ENCODE peak calls at places on chromosomes 3 and 15, in nine cellular contexts. Y is transverse colon; W is SK-N-SH; K is heart left ventricle; V is left lung; E is A549; T is cardiac muscle cell; M is body of pancreas; A is CD8-positive, alpha-beta T cell. P is an unnamed sample. For H3K4me1, the result is how much of the 10 kb centered on the place peaks cover.

GRCh38 chr3:178982138-178982537 is 89.5 kb downstream of the ZMAT3 start:
- DNase-seq in K (no peak), E (no peak), Y (no peak), M (no peak), W (no peak), V (no peak), A (no peak), T (no peak), P (no peak)

GRCh38 chr15:85587707-85588441 is 206.9 kb downstream of the KLHL25 start:
- DNase-seq in E (no peak), A (no peak), W (no peak), T (no peak), K (no peak), M (no peak), Y (no peak), V (no peak), P (no peak)

GRCh38 chr15:67048281-67049279 is 16.8 kb upstream of the SMAD3 start:
- DNase-seq in V (peak), W (no peak), T (no peak), Y (peak), M (peak), A (no peak), E (peak), K (peak), P (peak)

GRCh38 chr15:21261396-21261964 is 178.8 kb downstream of the POTEB3 start:
- DNase-seq in V (no peak), A (no peak), E (no peak), K (no peak), W (no peak), T (no peak), M (no peak), Y (no peak), P (peak)

GRCh38 chr3:171541181-171541580 is 81.0 kb upstream of the TNIK start:
- DNase-seq in K (no peak), A (no peak), Y (no peak), M (no peak), T (no peak), E (no peak), V (no peak), W (no peak), P (no peak)

GRCh38 chr15:67103432-67103831 is 38.0 kb downstream of the SMAD3 start:
- DNase-seq in K (no peak), W (no peak), E (no peak), V (no peak), T (no peak), Y (no peak), M (no peak), A (no peak), P (no peak)

GRCh38 chr3:23809294-23809693 is 3.5 kb downstream of the UBE2E1 start:
- DNase-seq in M (no peak), K (no peak), T (no peak), V (no peak), A (no peak), W (no peak), Y (no peak), E (no peak), P (no peak)

GRCh38 chr15:86256628-86257027 is 177.0 kb downstream of the AGBL1 start:
- DNase-seq in Y (no peak), W (peak), E (no peak), M (no peak), K (no peak), A (no peak), V (no peak), T (no peak), P (no peak)

GRCh38 chr15:62617741-62618140 is 424.8 kb upstream of the TPM1 start:
- DNase-seq in E (no peak), Y (no peak), K (no peak), V (no peak), W (no peak), M (no peak), A (no peak), T (no peak), P (no peak)
- TF ChIP-seq CTCF in E (no peak), Y (no peak), K (no peak), V (no peak), W (no peak), M (no peak), A (no peak), T (no peak), P (no peak)

DNA sequence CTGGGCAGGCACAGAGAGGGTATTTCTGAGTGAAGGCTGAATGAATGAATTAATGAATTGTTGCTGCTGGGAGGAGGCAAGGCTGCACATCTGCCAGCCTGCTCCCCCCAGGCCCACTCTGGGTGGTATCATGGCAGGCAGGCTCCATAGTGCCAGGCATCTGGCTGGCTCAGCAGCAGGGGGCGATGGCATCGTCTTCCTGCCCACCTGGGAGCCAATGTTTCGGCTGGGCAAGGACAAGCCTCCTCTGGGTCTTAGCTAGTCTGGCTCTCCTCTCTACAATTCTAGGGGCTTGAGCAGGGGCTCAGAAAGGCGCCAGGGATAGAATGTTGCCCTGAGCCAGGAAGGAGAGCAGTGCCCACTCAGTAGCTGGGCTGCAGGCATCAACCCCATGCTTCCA is 1.7 kb upstream of the TLR9 start:
- DNase-seq in W (no peak), E (no peak), V (no peak), T (no peak), Y (no peak), K (no peak), A (no peak), M (no peak), P (no peak)
- H3K4me1 ChIP-seq in W (under half), E (under half), V (under half), T (under half), Y (under half), K (under half), A (half or more), M (under half), P (under half)

GRCh38 chr3:11467875-11468274 is 175.8 kb downstream of the VGLL4 start:
- DNase-seq in K (no peak), V (no peak), Y (no peak), E (no peak), M (no peak), T (no peak), A (no peak), W (no peak), P (no peak)
- TF ChIP-seq CTCF in K (no peak), V (no peak), Y (no peak), E (no peak), M (no peak), T (no peak), A (no peak), W (no peak), P (no peak)

DNA sequence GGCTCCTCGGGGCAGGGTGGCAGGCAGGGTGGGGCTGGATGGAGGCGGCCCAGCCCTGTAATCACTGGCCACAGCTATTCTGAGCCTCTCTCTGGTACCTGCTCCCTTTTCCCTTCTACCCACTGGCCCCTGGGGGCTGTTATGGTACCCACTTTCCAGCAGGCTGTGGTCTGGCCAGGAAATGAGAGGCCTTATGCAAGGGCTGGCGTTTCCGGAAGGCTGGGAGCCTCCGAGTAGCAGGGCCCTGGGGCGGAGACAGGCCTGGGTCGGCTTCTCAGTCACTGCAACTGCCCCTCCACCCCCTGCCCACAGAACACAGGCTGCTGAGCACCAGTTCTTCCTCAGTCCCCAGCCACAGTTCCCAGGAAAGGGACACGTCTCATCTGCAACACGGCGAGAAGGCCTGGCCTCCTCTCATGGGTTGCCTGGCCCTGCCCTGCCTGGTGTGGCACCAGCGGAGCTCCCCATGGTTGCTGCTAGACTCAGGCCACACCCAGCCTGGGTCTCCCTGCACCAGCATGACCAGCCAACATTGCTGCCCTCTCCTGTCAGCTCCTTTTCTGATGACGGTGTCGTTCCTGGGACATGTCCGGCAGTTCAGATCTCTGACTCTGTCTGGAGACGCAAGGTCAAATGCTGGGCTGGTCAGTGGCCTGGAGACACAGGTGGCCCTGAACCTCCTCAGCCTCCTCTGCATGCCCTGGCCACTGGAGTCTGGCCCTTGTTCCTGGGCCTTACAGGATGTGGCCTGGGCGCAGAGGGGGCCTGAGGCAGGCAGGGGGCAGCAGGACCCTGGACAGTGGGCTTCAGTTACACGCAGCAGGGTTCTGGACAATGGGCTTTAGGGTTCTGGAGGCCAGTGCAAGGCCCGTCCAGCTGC is 6.5 kb downstream of the CHST13 start:
- DNase-seq in Y (peak), V (peak), A (no peak), K (no peak), E (no peak), T (no peak), W (no peak), M (peak), P (peak)
- H3K4me1 ChIP-seq in Y (under half), V (under half), A (under half), K (under half), E (under half), T (under half), W (under half), M (under half), P (under half)

GRCh38 chr3:59121346-59122144 is 71.7 kb upstream of the CFAP20DC start:
- DNase-seq in M (no peak), V (no peak), T (no peak), E (no peak), A (no peak), K (no peak), Y (no peak), W (no peak), P (no peak)
- TF ChIP-seq CTCF in M (no peak), V (no peak), T (no peak), E (no peak), A (no peak), K (no peak), Y (no peak), W (no peak), P (no peak)

GRCh38 chr15:95957854-95958253 is 372.6 kb upstream of the NR2F2 start:
- DNase-seq in V (no peak), T (no peak), E (no peak), M (no peak), Y (no peak), W (no peak), K (no peak), A (no peak), P (no peak)

GRCh38 chr15:95948371-95948770 is 382.1 kb upstream of the NR2F2 start:
- DNase-seq in K (no peak), T (peak), W (no peak), Y (no peak), E (no peak), V (no peak), M (no peak), A (no peak), P (no peak)

GRCh38 chr15:95958417-95958816 is 372.1 kb upstream of the NR2F2 start:
- DNase-seq in A (no peak), E (no peak), M (no peak), V (no peak), W (no peak), Y (no peak), T (no peak), K (no peak), P (no peak)

DNA sequence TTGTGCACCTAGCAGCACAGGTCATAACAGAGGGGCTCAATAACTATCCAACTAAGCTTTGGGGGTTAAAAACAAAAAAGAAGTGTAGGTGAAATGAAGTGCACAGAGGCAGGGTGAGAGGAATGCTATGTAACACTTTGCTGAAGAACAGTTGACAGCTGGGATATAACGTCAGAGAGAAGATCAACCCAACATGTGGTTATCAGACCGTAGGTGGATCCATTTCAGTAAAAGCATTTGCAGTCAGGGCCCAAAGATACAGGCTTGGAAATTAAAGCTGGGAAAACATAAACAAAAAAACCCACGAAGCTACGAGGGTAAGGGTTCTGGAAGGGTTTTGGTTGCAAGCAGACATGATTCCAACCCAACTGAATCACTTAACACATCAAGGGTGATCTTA is 377.5 kb upstream of the NR2F2 start:
- DNase-seq in W (no peak), V (no peak), A (no peak), T (no peak), E (no peak), K (no peak), Y (no peak), M (no peak), P (no peak)
- H3K4me1 ChIP-seq in W (under half), V (under half), A (under half), T (under half), E (under half), K (under half), Y (under half), M (under half), P (under half)

GRCh38 chr3:164390046-164390445 is 688.2 kb downstream of the SI start:
- DNase-seq in W (no peak), E (no peak), T (no peak), A (no peak), M (no peak), Y (no peak), K (no peak), V (no peak), P (no peak)
- TF ChIP-seq CTCF in W (peak), E (no peak), T (no peak), A (no peak), M (no peak), Y (no peak), K (no peak), V (no peak), P (no peak)

GRCh38 chr3:87206070-87206469 is 21.0 kb upstream of the CHMP2B start:
- DNase-seq in M (no peak), W (no peak), E (peak), Y (no peak), V (no peak), K (no peak), A (no peak), T (no peak), P (no peak)
- H3K4me1 ChIP-seq in M (under half), W (under half), E (half or more), Y (under half), V (under half), K (under half), A (under half), T (under half), P (under half)

GRCh38 chr3:184145120-184145524 is 10.0 kb downstream of the EIF2B5 start:
- DNase-seq in K (no peak), E (peak), T (peak), M (peak), V (no peak), A (peak), W (peak), Y (peak), P (no peak)
- TF ChIP-seq CTCF in K (peak), E (peak), T (peak), M (peak), V (peak), A (no peak), W (peak), Y (peak), P (peak)

P was measured in sigmoid colon.